ENCODE peak calls at places on chromosome 6, in ten cellular contexts. L is natural killer cell; Z is NCI-H226; H is stimulated activated CD8-positive, alpha-beta memory T cell treated with anti-CD3 and anti-CD28 coated beads, Interleukin-15, amount 100 ng/mL, for 4 hours; R is NAMALWA; I is HS-5; E is heart left ventricle; D is RKO; P is Kasumi-1; X is psoas muscle. A is an unnamed sample.

GRCh38 chr6:146913842-146914562 is 290.2 kb upstream of the STXBP5 start:
- DNase-seq in L (no peak), Z (peak; percentile 98), H (no peak), R (no peak), I (peak; percentile 96), E (peak; percentile 43), D (peak; percentile 9), P (no peak), X (peak; percentile 67), A (peak; percentile 31)

GRCh38 chr6:29796026-29796425 is 31.6 kb upstream of the HLA-G start:
- DNase-seq in L (no peak), Z (no peak), H (no peak), R (no peak), I (no peak), E (no peak), D (no peak), P (no peak), X (no peak), A (no peak)

GRCh38 chr6:72589096-72589495 is 32.8 kb upstream of the KCNQ5 start:
- DNase-seq in L (no peak), Z (no peak), H (no peak), R (no peak), I (no peak), E (no peak), D (no peak), P (no peak), X (no peak), A (no peak)

GRCh38 chr6:118324081-118324480 is 224.0 kb upstream of the PLN start:
- DNase-seq in L (no peak), Z (no peak), H (no peak), R (no peak), I (no peak), E (no peak), D (no peak), P (no peak), X (no peak), A (no peak)

GRCh38 chr6:131096786-131097185 is 33.7 kb upstream of the EPB41L2 start:
- DNase-seq in L (no peak), Z (no peak), H (no peak), R (no peak), I (no peak), E (no peak), D (no peak), P (no peak), X (no peak), A (no peak)

GRCh38 chr6:13302751-13303667 is 25.3 kb downstream of the TBC1D7 start:
- DNase-seq in L (peak; percentile 26), Z (peak; percentile 62), H (peak; percentile 5), R (peak; percentile 74), I (peak; percentile 100), E (peak; percentile 48), D (peak; percentile 79), P (peak; percentile 98), X (peak; percentile 69), A (peak; percentile 61)

GRCh38 chr6:90537027-90537426 is 49.8 kb downstream of the MAP3K7 start:
- DNase-seq in L (no peak), Z (peak; percentile 75), H (no peak), R (no peak), I (peak; percentile 47), E (no peak), D (no peak), P (no peak), X (no peak), A (no peak)

GRCh38 chr6:79467716-79468115 is 69.5 kb downstream of the LCA5 start:
- DNase-seq in L (no peak), Z (no peak), H (no peak), R (no peak), I (peak; percentile 28), E (no peak), D (peak; percentile 11), P (peak; percentile 45), X (no peak), A (no peak)

GRCh38 chr6:25404693-25405169 is 125.6 kb downstream of the CARMIL1 start:
- DNase-seq in L (peak; percentile 27), Z (no peak), H (peak; percentile 5), R (peak; percentile 91), I (no peak), E (no peak), D (no peak), P (peak; percentile 34), X (no peak), A (no peak)

GRCh38 chr6:2857580-2858337 is 16.1 kb upstream of the SERPINB1 start:
- DNase-seq in L (peak; percentile 60), Z (peak; percentile 39), H (peak; percentile 66), R (peak; percentile 35), I (no peak), E (peak; percentile 60), D (no peak), P (peak; percentile 93), X (no peak), A (no peak)

GRCh38 chr6:17585766-17586502 is 14.2 kb upstream of the FAM8A1 start:
- DNase-seq in L (no peak), Z (peak; percentile 7), H (no peak), R (peak; percentile 50), I (no peak), E (no peak), D (peak; percentile 60), P (peak; percentile 18), X (no peak), A (no peak)

GRCh38 chr6:68572525-68572924 is 62.6 kb upstream of the ADGRB3 start:
- DNase-seq in L (no peak), Z (no peak), H (no peak), R (peak; percentile 82), I (peak; percentile 15), E (no peak), D (peak; percentile 43), P (peak; percentile 79), X (no peak), A (no peak)

GRCh38 chr6:85459224-85459901 is 9.5 kb downstream of the NT5E start:
- DNase-seq in L (no peak), Z (no peak), H (no peak), R (no peak), I (peak; percentile 88), E (no peak), D (no peak), P (no peak), X (no peak), A (no peak)

GRCh38 chr6:168186438-168186837 is 107.4 kb upstream of the FRMD1 start:
- DNase-seq in L (no peak), Z (no peak), H (no peak), R (no peak), I (no peak), E (no peak), D (no peak), P (no peak), X (no peak), A (no peak)

GRCh38 chr6:34866509-34866908 is 21.3 kb downstream of the TAF11 start:
- DNase-seq in L (no peak), Z (no peak), H (no peak), R (no peak), I (no peak), E (no peak), D (no peak), P (no peak), X (no peak), A (no peak)